ENCODE peak calls at places on chromosomes 2 and 18, in six cellular contexts. Q is right lobe of liver, Z is B cell, C is type B pancreatic cell, Y is GM12865, O is AG10803. W is an unnamed sample.
A peak's percentile ranks its signal among the peaks of the same experiment; 100 is the strongest.

GRCh38 chr2:85248741-85249524 is 78.9 kb downstream of the TGOLN2 start:
- DNase-seq in Y (no peak), Z (no peak), C (no peak), Q (no peak), O (peak; percentile 97), W (peak; percentile 82)

GRCh38 chr18:56933472-56933871 is 213.4 kb upstream of the BOD1L2 start:
- DNase-seq in Y (no peak), Q (no peak), O (no peak), C (no peak), Z (no peak), W (no peak)

GRCh38 chr2:235139956-235140800 is 188.4 kb downstream of the SH3BP4 start:
- DNase-seq in C (no peak), Y (no peak), Q (no peak), O (no peak), Z (no peak), W (no peak)

GRCh38 chr18:23784811-23785245 is 95.6 kb downstream of the LAMA3 start:
- DNase-seq in Y (no peak), O (peak; percentile 81), C (no peak), Q (no peak), Z (no peak), W (peak; percentile 82)

GRCh38 chr2:58851598-58851997 is 610.5 kb upstream of the FANCL start:
- DNase-seq in C (no peak), Y (no peak), Z (no peak), Q (no peak), O (peak; percentile 1), W (peak; percentile 6)

GRCh38 chr2:60861736-60862135 is 19.6 kb upstream of the REL start:
- DNase-seq in Y (no peak), Z (no peak), C (peak; percentile 25), Q (no peak), O (no peak), W (no peak)

GRCh38 chr18:37964885-37965571 is 399.4 kb upstream of the CELF4 start:
- DNase-seq in C (no peak), Q (no peak), Y (no peak), Z (no peak), O (no peak), W (no peak)

GRCh38 chr2:85737481-85737880 is 16.3 kb upstream of the ATOH8 start:
- DNase-seq in Y (no peak), O (peak; percentile 98), Q (peak; percentile 56), C (no peak), Z (no peak), W (peak; percentile 61)

GRCh38 chr2:113716291-113716690 is 40.2 kb downstream of the SLC35F5 start:
- DNase-seq in O (peak; percentile 13), Y (no peak), Q (no peak), Z (no peak), C (no peak), W (no peak)

GRCh38 chr2:108968619-108969018 is 20.4 kb downstream of the EDAR start:
- DNase-seq in Y (no peak), O (no peak), Q (peak; percentile 70), C (no peak), Z (no peak), W (no peak)

GRCh38 chr2:160425394-160425793 is 68.2 kb downstream of the RBMS1 start:
- DNase-seq in Y (no peak), Q (no peak), O (no peak), C (no peak), Z (no peak), W (no peak)

GRCh38 chr2:29398384-29399237 is 283.4 kb downstream of the CLIP4 start:
- DNase-seq in Q (no peak), Z (no peak), C (no peak), O (no peak), Y (no peak), W (no peak)

GRCh38 chr2:146734042-146734715 is 1110.7 kb upstream of the ACVR2A start:
- DNase-seq in C (no peak), Q (no peak), Y (peak; percentile 40), Z (no peak), O (peak; percentile 59), W (peak; percentile 68)

GRCh38 chr18:29596959-29597358 is 1420.0 kb upstream of the CDH2 start:
- DNase-seq in O (no peak), C (no peak), Q (no peak), Y (no peak), Z (no peak), W (no peak)

GRCh38 chr2:116732322-116732721 is 1082.2 kb upstream of the DDX18 start:
- DNase-seq in Z (no peak), Y (no peak), C (no peak), O (no peak), Q (no peak), W (no peak)

GRCh38 chr2:74440378-74441110 is 1.2 kb downstream of the RTKN start:
- DNase-seq in O (peak; percentile 80), C (peak; percentile 93), Q (peak; percentile 92), Y (peak; percentile 59), Z (peak; percentile 98), W (peak; percentile 78)

GRCh38 chr2:110149330-110150220 is 34.0 kb upstream of the MALL start:
- DNase-seq in Z (no peak), O (peak; percentile 40), Y (no peak), C (no peak), Q (no peak), W (peak; percentile 85)

GRCh38 chr2:27306657-27307544 is 1.3 kb downstream of the UCN start:
- DNase-seq in Y (no peak), Z (peak; percentile 63), O (no peak), Q (no peak), C (no peak), W (no peak)

GRCh38 chr18:292271-292670 is 24.4 kb upstream of the THOC1 start:
- DNase-seq in Q (no peak), Y (no peak), C (no peak), Z (no peak), O (no peak), W (peak; percentile 7)
- TF ChIP-seq CTCF in Q (no peak), Y (no peak), C (peak; percentile 20), Z (no peak), O (peak; percentile 44), W (peak; percentile 42)

GRCh38 chr2:197786010-197786877 is 1.1 kb upstream of the BOLL start:
- DNase-seq in Z (peak; percentile 67), Y (peak; percentile 69), Q (no peak), C (peak; percentile 71), O (no peak), W (no peak)
- TF ChIP-seq CTCF in Z (peak; percentile 12), Y (peak; percentile 69), Q (no peak), C (peak; percentile 68), O (peak; percentile 55), W (peak; percentile 64)

GRCh38 chr2:220053919-220054318 is 426.5 kb downstream of the SLC4A3 start:
- DNase-seq in Z (no peak), Q (no peak), O (no peak), C (no peak), Y (peak; percentile 9), W (no peak)
- TF ChIP-seq CTCF in Z (no peak), Q (no peak), O (peak; percentile 5), C (peak; percentile 68), Y (peak; percentile 19), W (peak; percentile 29)

GRCh38 chr18:48136051-48136543 is 205.6 kb upstream of the SMAD2 start:
- DNase-seq in Q (peak; percentile 48), O (no peak), Z (no peak), Y (no peak), C (no peak), W (no peak)

GRCh38 chr18:48137354-48138208 is 207.1 kb upstream of the SMAD2 start:
- DNase-seq in O (no peak), Z (no peak), Y (no peak), C (no peak), Q (no peak), W (no peak)

GRCh38 chr18:48135436-48135966 is 205.0 kb upstream of the SMAD2 start:
- DNase-seq in Z (no peak), Q (no peak), O (no peak), C (no peak), Y (no peak), W (no peak)

GRCh38 chr18:48138211-48138610 is 207.8 kb upstream of the SMAD2 start:
- DNase-seq in Y (no peak), O (no peak), Q (no peak), Z (no peak), C (no peak), W (no peak)

DNA sequence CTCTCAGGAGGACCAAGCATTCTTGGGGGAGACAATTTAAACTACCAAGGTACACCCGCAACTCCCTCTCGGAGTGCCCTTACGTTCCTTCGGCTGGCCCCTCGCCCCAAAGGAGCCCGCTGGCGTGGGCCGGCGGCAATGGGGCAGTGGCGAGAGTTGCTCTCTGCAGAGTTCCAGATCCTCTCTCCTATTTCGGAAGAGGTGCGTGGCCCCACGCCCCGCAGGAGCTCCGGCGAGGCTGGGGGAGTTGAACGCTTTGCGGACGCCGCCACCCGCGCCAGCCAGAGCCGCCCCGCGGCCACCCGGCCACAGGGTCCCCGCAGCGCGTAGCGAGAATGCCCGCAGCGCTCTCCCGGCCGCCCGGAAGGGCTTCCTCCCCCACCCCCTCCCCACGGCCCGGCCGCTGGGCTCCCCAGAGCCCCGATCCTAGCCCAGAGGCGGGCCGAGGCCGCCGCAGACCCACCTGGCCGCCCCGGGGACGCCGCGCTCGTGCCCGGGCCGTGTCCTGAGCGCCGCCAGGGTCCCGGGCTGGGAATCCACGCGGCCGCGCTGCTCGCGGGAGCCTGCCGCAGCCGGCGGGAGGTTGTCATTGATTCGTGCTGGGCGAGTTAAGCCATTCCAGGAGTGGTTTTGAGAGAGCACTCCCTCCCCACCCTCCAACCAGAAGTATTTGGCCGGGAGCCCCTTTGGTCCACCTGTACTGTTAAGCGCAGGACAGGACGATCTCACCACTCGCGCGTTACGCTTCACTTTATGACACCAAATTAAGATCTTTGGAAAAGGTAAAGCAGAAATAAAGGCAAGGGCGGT is 206.3 kb upstream of the SMAD2 start:
- DNase-seq in Z (no peak), Q (peak; percentile 56), O (no peak), Y (no peak), C (no peak), W (no peak)
- TF ChIP-seq CTCF in Z (no peak), Q (no peak), O (no peak), Y (no peak), C (no peak), W (no peak)

DNA sequence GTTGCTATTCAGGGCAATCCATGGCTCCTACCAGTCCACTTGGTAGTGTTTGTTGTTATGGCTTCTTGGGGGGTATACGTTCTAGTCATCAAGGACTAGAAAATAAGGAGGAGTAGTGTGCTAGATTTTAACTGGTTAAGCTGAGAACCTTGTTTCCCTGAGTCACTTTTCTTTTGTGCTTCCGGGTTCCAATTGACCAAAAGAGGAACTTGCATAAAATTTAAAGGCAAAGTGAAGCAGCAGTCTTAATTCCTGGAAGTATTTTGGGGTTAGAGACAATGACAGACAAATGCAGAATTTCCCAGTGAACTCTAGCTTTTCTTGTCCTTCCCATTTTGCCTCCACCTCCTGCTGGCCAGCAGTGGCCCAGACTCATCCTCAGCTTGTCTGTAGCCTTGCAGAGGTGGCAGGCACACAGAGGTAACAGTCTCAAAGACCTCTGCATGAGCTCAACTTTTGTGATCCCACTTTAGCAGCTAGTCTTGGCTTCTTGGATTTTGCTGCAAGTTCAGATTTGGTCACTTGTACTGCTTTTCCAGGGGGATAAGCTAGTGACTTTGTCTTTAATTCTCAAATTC is 1105.8 kb upstream of the NXPH2 start:
- DNase-seq in C (no peak), Z (no peak), O (no peak), Y (no peak), Q (no peak), W (no peak)
- TF ChIP-seq CTCF in C (no peak), Z (no peak), O (no peak), Y (no peak), Q (no peak), W (no peak)

W was measured in astrocyte of the spinal cord.